ENCODE peak calls at places on chromosomes 16 and 17, in nine cellular contexts. One of them, this sample, is unnamed.

GRCh38 chr17:15952916-15953865 is 8.3 kb downstream of the ADORA2B start:
- DNase-seq in T-helper 1 cell: no peak
- DNase-seq in GM04504: no peak
- DNase-seq in NCI-H345: no peak
- DNase-seq in activated CD8-positive, alpha-beta T cell treated with anti-CD3 and anti-CD28 coated beads for 36 hours: no peak
- DNase-seq in right atrium auricular region: no peak
- DNase-seq in ACHN: no peak
- DNase-seq in MV-4-11: no peak
- DNase-seq in AML-193: no peak
- DNase-seq in this sample: no peak

GRCh38 chr16:27729516-27730304 is 179.8 kb downstream of the KATNIP start:
- DNase-seq in T-helper 1 cell: no peak
- DNase-seq in GM04504: no peak
- DNase-seq in NCI-H345: no peak
- DNase-seq in activated CD8-positive, alpha-beta T cell treated with anti-CD3 and anti-CD28 coated beads for 36 hours: no peak
- DNase-seq in right atrium auricular region: no peak
- DNase-seq in ACHN: no peak
- DNase-seq in MV-4-11: peak
- DNase-seq in AML-193: peak
- DNase-seq in this sample: no peak

GRCh38 chr17:80795737-80796136 is 195.9 kb upstream of the CHMP6 start:
- DNase-seq in T-helper 1 cell: no peak
- DNase-seq in GM04504: no peak
- DNase-seq in NCI-H345: no peak
- DNase-seq in activated CD8-positive, alpha-beta T cell treated with anti-CD3 and anti-CD28 coated beads for 36 hours: no peak
- DNase-seq in right atrium auricular region: peak
- DNase-seq in ACHN: no peak
- DNase-seq in MV-4-11: no peak
- DNase-seq in AML-193: no peak
- DNase-seq in this sample: no peak

GRCh38 chr16:50303605-50304466 is 37.5 kb downstream of the ADCY7 start:
- DNase-seq in T-helper 1 cell: no peak
- DNase-seq in GM04504: no peak
- DNase-seq in NCI-H345: no peak
- DNase-seq in activated CD8-positive, alpha-beta T cell treated with anti-CD3 and anti-CD28 coated beads for 36 hours: no peak
- DNase-seq in right atrium auricular region: no peak
- DNase-seq in ACHN: no peak
- DNase-seq in MV-4-11: no peak
- DNase-seq in AML-193: no peak
- DNase-seq in this sample: no peak

GRCh38 chr17:62797959-62798358 is 10.2 kb downstream of the MARCHF10 start:
- DNase-seq in T-helper 1 cell: no peak
- DNase-seq in GM04504: no peak
- DNase-seq in NCI-H345: no peak
- DNase-seq in activated CD8-positive, alpha-beta T cell treated with anti-CD3 and anti-CD28 coated beads for 36 hours: no peak
- DNase-seq in right atrium auricular region: no peak
- DNase-seq in ACHN: no peak
- DNase-seq in MV-4-11: no peak
- DNase-seq in AML-193: no peak
- DNase-seq in this sample: no peak

GRCh38 chr17:57461082-57461481 is 204.8 kb downstream of the MSI2 start:
- DNase-seq in T-helper 1 cell: no peak
- DNase-seq in GM04504: no peak
- DNase-seq in NCI-H345: no peak
- DNase-seq in activated CD8-positive, alpha-beta T cell treated with anti-CD3 and anti-CD28 coated beads for 36 hours: peak
- DNase-seq in right atrium auricular region: no peak
- DNase-seq in ACHN: no peak
- DNase-seq in MV-4-11: no peak
- DNase-seq in AML-193: no peak
- DNase-seq in this sample: peak

GRCh38 chr16:67966549-67967182 is 1.8 kb downstream of the SLC12A4 start:
- DNase-seq in T-helper 1 cell: no peak
- DNase-seq in GM04504: no peak
- DNase-seq in NCI-H345: no peak
- DNase-seq in activated CD8-positive, alpha-beta T cell treated with anti-CD3 and anti-CD28 coated beads for 36 hours: no peak
- DNase-seq in right atrium auricular region: no peak
- DNase-seq in ACHN: peak
- DNase-seq in MV-4-11: peak
- DNase-seq in AML-193: peak
- DNase-seq in this sample: no peak

GRCh38 chr17:66959641-66960375 is 4.7 kb upstream of the CACNG4 start:
- DNase-seq in T-helper 1 cell: no peak
- DNase-seq in GM04504: no peak
- DNase-seq in NCI-H345: no peak
- DNase-seq in activated CD8-positive, alpha-beta T cell treated with anti-CD3 and anti-CD28 coated beads for 36 hours: no peak
- DNase-seq in right atrium auricular region: no peak
- DNase-seq in ACHN: no peak
- DNase-seq in MV-4-11: no peak
- DNase-seq in AML-193: no peak
- DNase-seq in this sample: no peak

GRCh38 chr17:5220074-5220473 is 14.6 kb downstream of the SCIMP start:
- DNase-seq in T-helper 1 cell: no peak
- DNase-seq in GM04504: no peak
- DNase-seq in NCI-H345: no peak
- DNase-seq in activated CD8-positive, alpha-beta T cell treated with anti-CD3 and anti-CD28 coated beads for 36 hours: no peak
- DNase-seq in right atrium auricular region: no peak
- DNase-seq in ACHN: no peak
- DNase-seq in MV-4-11: no peak
- DNase-seq in AML-193: no peak
- DNase-seq in this sample: no peak

GRCh38 chr17:66724581-66725341 is 110.2 kb upstream of the CACNG5 start:
- DNase-seq in T-helper 1 cell: no peak
- DNase-seq in GM04504: peak
- DNase-seq in NCI-H345: peak
- DNase-seq in activated CD8-positive, alpha-beta T cell treated with anti-CD3 and anti-CD28 coated beads for 36 hours: no peak
- DNase-seq in right atrium auricular region: no peak
- DNase-seq in ACHN: no peak
- DNase-seq in MV-4-11: no peak
- DNase-seq in AML-193: no peak
- DNase-seq in this sample: no peak

GRCh38 chr17:62965649-62966425 is at the start of gene TANC2:
- DNase-seq in T-helper 1 cell: peak
- DNase-seq in GM04504: peak
- DNase-seq in NCI-H345: peak
- DNase-seq in activated CD8-positive, alpha-beta T cell treated with anti-CD3 and anti-CD28 coated beads for 36 hours: peak
- DNase-seq in right atrium auricular region: peak
- DNase-seq in ACHN: peak
- DNase-seq in MV-4-11: peak
- DNase-seq in AML-193: peak
- DNase-seq in this sample: peak

GRCh38 chr17:12041316-12041715 is 20.6 kb downstream of the MAP2K4 start:
- DNase-seq in T-helper 1 cell: no peak
- DNase-seq in GM04504: peak
- DNase-seq in NCI-H345: no peak
- DNase-seq in activated CD8-positive, alpha-beta T cell treated with anti-CD3 and anti-CD28 coated beads for 36 hours: peak
- DNase-seq in right atrium auricular region: no peak
- DNase-seq in ACHN: peak
- DNase-seq in MV-4-11: peak
- DNase-seq in AML-193: no peak
- DNase-seq in this sample: no peak

This sample was measured in activated naive CD8-positive, alpha-beta T cell treated with anti-CD3 and anti-CD28 coated beads, Interleukin-2, amount 50 U/mL, for 24 hours.